ENCODE peak calls at places on chromosomes 13 and 19, in six cellular contexts. H is PC-3, P is AG09309, A is ovary, F is upper lobe of right lung, T is astrocyte of the spinal cord. B is an unnamed sample.

GRCh38 chr19:50969413-50969760 is at the start of gene KLK6:
- DNase-seq in H (peak), F (no peak), T (no peak), A (no peak), P (no peak), B (peak)

GRCh38 chr13:52809310-52809769 is 39.1 kb downstream of the PCDH8 start:
- DNase-seq in P (peak), F (peak), A (no peak), H (peak), T (peak), B (peak)

GRCh38 chr19:1266116-1266817 is 2.9 kb upstream of the CIRBP start:
- DNase-seq in F (peak), A (peak), H (peak), T (peak), P (no peak), B (peak)

GRCh38 chr13:74751739-74752138 is 617.5 kb upstream of the KLF12 start:
- DNase-seq in T (no peak), A (no peak), F (no peak), P (no peak), H (no peak), B (no peak)

GRCh38 chr13:106348032-106348431 is 187.4 kb downstream of the EFNB2 start:
- DNase-seq in T (peak), P (no peak), A (no peak), H (peak), F (no peak), B (peak)

GRCh38 chr13:27789153-27789494 is 3.2 kb upstream of the GSX1 start:
- DNase-seq in T (no peak), F (no peak), H (no peak), P (no peak), A (no peak), B (no peak)

GRCh38 chr13:29707876-29708543 is 112.5 kb upstream of the SLC7A1 start:
- DNase-seq in T (peak), H (peak), A (no peak), P (peak), F (no peak), B (peak)

GRCh38 chr13:65854431-65854830 is 1375.7 kb downstream of the PCDH9 start:
- DNase-seq in T (no peak), H (no peak), F (no peak), P (no peak), A (no peak), B (no peak)

GRCh38 chr13:20359335-20359734 is 127.2 kb upstream of the GJB6 start:
- DNase-seq in T (peak), A (no peak), F (no peak), P (peak), H (peak), B (peak)

GRCh38 chr13:106528711-106529414 is 6.6 kb downstream of the EFNB2 start:
- DNase-seq in P (no peak), A (no peak), H (no peak), F (no peak), T (no peak), B (no peak)

GRCh38 chr13:39682310-39682709 is 26.8 kb downstream of the COG6 start:
- DNase-seq in F (no peak), P (no peak), T (no peak), H (no peak), A (no peak), B (no peak)

GRCh38 chr19:17333611-17334413 is 843 bp downstream of the ANO8 start:
- DNase-seq in T (peak), P (no peak), F (no peak), H (peak), A (no peak), B (peak)

GRCh38 chr19:20247016-20247683 is 80.1 kb downstream of the ZNF486 start:
- DNase-seq in H (peak), P (no peak), A (peak), T (no peak), F (peak), B (no peak)

GRCh38 chr19:43470288-43470687 is 4.9 kb upstream of the LYPD3 start:
- DNase-seq in F (no peak), P (no peak), T (peak), A (no peak), H (peak), B (no peak)

GRCh38 chr19:19321143-19321577 is 531 bp downstream of the MAU2 start:
- DNase-seq in A (no peak), H (peak), F (no peak), T (no peak), P (no peak), B (peak)

GRCh38 chr13:30376426-30377311 is 45.6 kb upstream of the UBE2L5 start:
- DNase-seq in A (no peak), F (no peak), P (no peak), H (peak), T (no peak), B (no peak)

GRCh38 chr19:2208975-2209374 is 27.2 kb downstream of the PLEKHJ1 start:
- DNase-seq in H (no peak), A (no peak), P (no peak), T (no peak), F (no peak), B (no peak)

GRCh38 chr19:56314018-56314583 is 538 bp downstream of the ZSCAN5A start:
- DNase-seq in H (peak), A (no peak), P (no peak), T (no peak), F (no peak), B (no peak)

GRCh38 chr13:22062478-22063205 is 391.8 kb downstream of the FGF9 start:
- DNase-seq in H (no peak), F (no peak), A (no peak), P (no peak), T (no peak), B (no peak)

GRCh38 chr13:91123456-91124127 is 223.9 kb upstream of the MIR17HG start:
- DNase-seq in P (no peak), A (no peak), T (no peak), F (no peak), H (no peak), B (no peak)

GRCh38 chr13:112796190-112796915 is 106.5 kb downstream of the ATP11A start:
- DNase-seq in H (no peak), F (no peak), A (no peak), T (no peak), P (no peak), B (no peak)

GRCh38 chr13:99351772-99352171 is 44.6 kb upstream of the GPR183 start:
- DNase-seq in F (no peak), A (no peak), H (no peak), P (no peak), T (no peak), B (no peak)

GRCh38 chr19:43544077-43544476 is 11.1 kb downstream of the ZNF575 start:
- DNase-seq in A (no peak), F (no peak), T (no peak), P (no peak), H (no peak), B (no peak)

GRCh38 chr13:49641810-49642291 is 13.5 kb downstream of the ARL11 start:
- DNase-seq in A (no peak), T (peak), F (peak), H (peak), P (peak), B (peak)

GRCh38 chr19:10836478-10837325 is 690 bp upstream of the TMED1 start:
- DNase-seq in F (peak), A (peak), T (no peak), P (no peak), H (no peak), B (peak)

GRCh38 chr13:35987572-35988513 is 143.3 kb downstream of the DCLK1 start:
- DNase-seq in T (no peak), P (no peak), H (no peak), F (peak), A (no peak), B (peak)

GRCh38 chr13:76398426-76398825 is 487.8 kb downstream of the KCTD12 start:
- DNase-seq in A (no peak), P (no peak), H (no peak), T (peak), F (no peak), B (peak)

GRCh38 chr19:50708179-50708879 is 11.3 kb downstream of the SHANK1 start:
- DNase-seq in P (no peak), H (peak), T (no peak), A (no peak), F (no peak), B (no peak)

GRCh38 chr19:33005440-33005839 is 33.4 kb downstream of the FAAP24 start:
- DNase-seq in A (no peak), F (no peak), H (peak), T (no peak), P (no peak), B (no peak)

GRCh38 chr19:13992025-13992424 is 14.1 kb downstream of the RFX1 start:
- DNase-seq in H (no peak), A (no peak), P (no peak), F (no peak), T (no peak), B (no peak)

GRCh38 chr13:114035583-114036501 is 62.0 kb upstream of the C13orf46 start:
- DNase-seq in F (no peak), P (no peak), A (no peak), T (peak), H (no peak), B (no peak)

GRCh38 chr13:101258071-101258470 is 158.2 kb downstream of the NALCN start:
- DNase-seq in F (no peak), T (peak), A (no peak), P (peak), H (peak), B (peak)

GRCh38 chr13:98751397-98752110 is 918 bp downstream of the SLC15A1 start:
- DNase-seq in P (no peak), H (peak), T (peak), A (no peak), F (no peak), B (no peak)

GRCh38 chr19:41353466-41354342 is at the start of gene TGFB1:
- DNase-seq in A (peak), P (peak), T (peak), H (peak), F (peak), B (peak)

GRCh38 chr13:50124536-50125305 is 109.5 kb downstream of the KCNRG start:
- DNase-seq in F (no peak), H (peak), T (peak), P (no peak), A (peak), B (peak)

GRCh38 chr13:34435338-34435737 is 506.7 kb upstream of the NBEA start:
- DNase-seq in P (peak), A (no peak), T (peak), H (peak), F (no peak), B (peak)

GRCh38 chr19:30283556-30283955 is 88.6 kb upstream of the ZNF536 start:
- DNase-seq in F (no peak), A (no peak), T (no peak), H (no peak), P (no peak), B (no peak)

GRCh38 chr19:30286378-30286777 is 85.8 kb upstream of the ZNF536 start:
- DNase-seq in F (no peak), A (no peak), P (no peak), T (no peak), H (no peak), B (no peak)

GRCh38 chr19:30284885-30285284 is 87.3 kb upstream of the ZNF536 start:
- DNase-seq in H (no peak), P (no peak), F (no peak), T (no peak), A (no peak), B (no peak)

GRCh38 chr19:30281903-30282302 is 90.3 kb upstream of the ZNF536 start:
- DNase-seq in H (no peak), T (no peak), P (no peak), A (no peak), F (no peak), B (no peak)

GRCh38 chr19:30284209-30284608 is 88.0 kb upstream of the ZNF536 start:
- DNase-seq in P (no peak), F (no peak), H (no peak), A (no peak), T (no peak), B (no peak)
- TF ChIP-seq CTCF in P (no peak), F (no peak), H (no peak), A (no peak), T (no peak), B (no peak)

DNA sequence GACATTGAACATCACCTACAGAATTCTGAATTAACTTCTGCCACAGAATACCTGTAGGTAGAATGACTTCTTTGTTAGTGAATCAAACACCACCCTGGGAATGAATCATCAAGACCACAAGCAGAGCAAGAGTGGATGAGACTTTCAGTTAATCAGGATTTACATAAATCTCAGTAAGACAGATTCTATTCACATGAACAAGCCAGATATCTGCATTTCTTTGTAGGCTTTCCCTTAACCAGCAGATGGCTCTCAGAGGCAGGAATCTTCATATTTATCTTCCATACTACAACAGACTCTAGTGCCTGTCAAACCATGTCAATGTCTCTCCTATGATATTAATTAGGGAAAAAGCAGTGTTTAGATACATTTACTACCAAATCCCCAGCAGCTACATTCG is 412.1 kb downstream of the KLF12 start:
- DNase-seq in P (peak), F (no peak), H (peak), T (peak), A (no peak), B (peak)
- TF ChIP-seq CTCF in P (peak), F (no peak), H (peak), T (peak), A (no peak), B (peak)

DNA sequence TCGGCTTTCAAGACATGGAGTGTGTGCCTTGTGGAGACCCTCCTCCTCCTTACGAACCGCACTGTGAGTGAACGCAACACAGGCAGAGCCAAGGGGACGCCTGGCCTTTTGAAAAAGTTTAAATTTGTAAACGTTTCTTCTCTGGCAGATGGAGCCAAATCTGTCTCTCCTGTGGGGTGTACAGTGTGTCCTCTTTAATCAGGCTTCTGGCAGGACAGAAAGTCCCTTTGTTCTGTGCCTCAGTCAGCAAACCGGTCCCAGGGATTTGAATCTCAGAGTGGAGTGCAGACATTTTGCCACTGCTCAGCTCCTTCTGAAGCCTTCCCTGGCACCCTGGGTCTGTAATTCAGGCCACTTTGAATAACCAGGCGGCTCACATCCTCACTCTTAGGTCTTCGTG is 56.5 kb downstream of the TNFRSF19 start:
- DNase-seq in A (no peak), T (no peak), P (no peak), F (no peak), H (no peak), B (no peak)
- TF ChIP-seq CTCF in A (no peak), T (no peak), P (no peak), F (no peak), H (no peak), B (no peak)

GRCh38 chr19:6425732-6426686 is 1.4 kb upstream of the KHSRP start:
- DNase-seq in H (peak), A (peak), P (no peak), T (no peak), F (no peak), B (peak)
- TF ChIP-seq CTCF in H (peak), A (peak), P (no peak), T (no peak), F (peak), B (no peak)

GRCh38 chr19:45469132-45469834 is 1.5 kb downstream of the FOSB start:
- DNase-seq in P (peak), F (peak), H (peak), A (peak), T (peak), B (peak)
- TF ChIP-seq CTCF in P (peak), F (no peak), H (no peak), A (peak), T (no peak), B (no peak)

GRCh38 chr19:40217027-40217810 is 965 bp downstream of the TTC9B start:
- DNase-seq in T (no peak), A (no peak), P (no peak), H (peak), F (peak), B (no peak)
- TF ChIP-seq CTCF in T (peak), A (no peak), P (peak), H (peak), F (peak), B (peak)

GRCh38 chr19:49148784-49149651 is 6.2 kb downstream of the HRC start:
- DNase-seq in A (peak), P (peak), F (peak), T (peak), H (peak), B (peak)

GRCh38 chr19:49147923-49148682 is 7.1 kb downstream of the HRC start:
- DNase-seq in H (no peak), A (no peak), P (no peak), T (no peak), F (no peak), B (no peak)

GRCh38 chr19:49142866-49143335 is 12.3 kb downstream of the HRC start:
- DNase-seq in F (peak), H (peak), P (peak), A (peak), T (peak), B (peak)

GRCh38 chr19:49149652-49150105 is 5.5 kb downstream of the HRC start:
- DNase-seq in P (peak), A (peak), H (peak), F (peak), T (peak), B (peak)

GRCh38 chr19:49145485-49146407 is 9.4 kb downstream of the HRC start:
- DNase-seq in F (peak), T (peak), A (peak), H (peak), P (peak), B (peak)
- TF ChIP-seq CTCF in F (peak), T (peak), A (peak), H (peak), P (peak), B (peak)

GRCh38 chr19:8478605-8479004 is 23.8 kb downstream of the PRAM1 start:
- DNase-seq in A (no peak), T (no peak), P (no peak), F (no peak), H (no peak), B (no peak)

GRCh38 chr19:8477889-8478288 is 24.6 kb downstream of the PRAM1 start:
- DNase-seq in T (no peak), F (no peak), H (no peak), P (no peak), A (no peak), B (no peak)

GRCh38 chr19:8473652-8474476 is 28.6 kb downstream of the PRAM1 start:
- DNase-seq in P (no peak), T (no peak), A (no peak), H (no peak), F (no peak), B (no peak)

GRCh38 chr19:8475005-8475404 is 27.4 kb downstream of the PRAM1 start:
- DNase-seq in P (no peak), H (no peak), F (no peak), A (no peak), T (no peak), B (no peak)

GRCh38 chr19:8476524-8476923 is 25.9 kb downstream of the PRAM1 start:
- DNase-seq in F (no peak), H (no peak), T (no peak), P (no peak), A (no peak), B (no peak)
- TF ChIP-seq CTCF in F (no peak), H (no peak), T (no peak), P (no peak), A (no peak), B (no peak)

GRCh38 chr13:77425705-77426104 is 98.8 kb upstream of the MYCBP2 start:
- DNase-seq in A (no peak), H (no peak), P (no peak), T (no peak), F (no peak), B (no peak)
- TF ChIP-seq CTCF in A (no peak), H (no peak), P (no peak), T (no peak), F (no peak), B (no peak)

GRCh38 chr19:48390188-48391099 is 907 bp downstream of the KDELR1 start:
- DNase-seq in P (no peak), F (peak), T (peak), A (peak), H (no peak), B (peak)
- TF ChIP-seq CTCF in P (peak), F (peak), T (peak), A (peak), H (peak), B (peak)

B was measured in MCF 10A.